ENCODE peak calls at places on chromosomes 4 and X, in four cellular contexts. M is type B pancreatic cell; Z is coronary artery; N is effector memory CD8-positive, alpha-beta T cell. S is an unnamed sample.

GRCh38 chrX:70041993-70042392 is 7.7 kb downstream of the AWAT2 start:
- DNase-seq in Z (no peak), N (no peak), M (no peak), S (no peak)

GRCh38 chr4:1047106-1047975 is 35.9 kb downstream of the FGFRL1 start:
- DNase-seq in M (no peak), N (no peak), Z (peak; percentile 77), S (peak; percentile 64)

GRCh38 chr4:91851456-91851855 is 452.3 kb upstream of the GRID2 start:
- DNase-seq in M (no peak), Z (no peak), N (no peak), S (no peak)

GRCh38 chrX:1658083-1658463 is 43.2 kb downstream of the ASMT start:
- DNase-seq in M (no peak), Z (no peak), N (peak; percentile 50), S (no peak)

GRCh38 chr4:5812506-5813229 is 80.2 kb downstream of the CRMP1 start:
- DNase-seq in N (peak; percentile 5), Z (no peak), M (no peak), S (peak; percentile 12)

GRCh38 chr4:47287735-47288134 is 175.8 kb downstream of the COMMD8 start:
- DNase-seq in N (no peak), Z (no peak), M (no peak), S (no peak)

GRCh38 chr4:112735474-112735951 is 98.6 kb downstream of the LARP7 start:
- DNase-seq in M (no peak), N (no peak), Z (no peak), S (no peak)

GRCh38 chrX:132831336-132831973 is 127.0 kb downstream of the HS6ST2 start:
- DNase-seq in M (no peak), Z (no peak), N (no peak), S (no peak)

GRCh38 chrX:7263961-7264360 is 116.0 kb upstream of the PUDP start:
- DNase-seq in M (no peak), N (no peak), Z (no peak), S (no peak)

GRCh38 chrX:22093550-22093949 is 61.4 kb downstream of the PHEX start:
- DNase-seq in N (no peak), Z (no peak), M (no peak), S (no peak)

GRCh38 chr4:79413032-79413431 is 5.0 kb upstream of the GK2 start:
- DNase-seq in Z (no peak), M (no peak), N (no peak), S (no peak)

GRCh38 chr4:180675368-180675675 is 1567.9 kb upstream of the TENM3 start:
- DNase-seq in N (no peak), Z (no peak), M (no peak), S (no peak)

GRCh38 chrX:155216940-155217450 is 735 bp downstream of the VBP1 start:
- DNase-seq in N (no peak), M (no peak), Z (no peak), S (no peak)

GRCh38 chr4:154489558-154490260 is 1.9 kb downstream of the DCHS2 start:
- DNase-seq in M (no peak), Z (no peak), N (no peak), S (no peak)

GRCh38 chr4:139560396-139561084 is 4.5 kb upstream of the SETD7 start:
- DNase-seq in Z (no peak), M (no peak), N (peak; percentile 8), S (no peak)

GRCh38 chr4:2806392-2807355 is 13.8 kb downstream of the SH3BP2 start:
- DNase-seq in M (no peak), N (no peak), Z (no peak), S (no peak)

GRCh38 chr4:38943355-38943754 is 75.7 kb downstream of the FAM114A1 start:
- DNase-seq in M (no peak), N (no peak), Z (no peak), S (no peak)

GRCh38 chr4:118981171-118981838 is 92.7 kb downstream of the SYNPO2 start:
- DNase-seq in Z (no peak), M (no peak), N (no peak), S (no peak)

GRCh38 chrX:12080265-12080664 is 58.0 kb upstream of the FRMPD4 start:
- DNase-seq in M (no peak), N (no peak), Z (no peak), S (no peak)

GRCh38 chr4:145843148-145843547 is 95.5 kb downstream of the ZNF827 start:
- DNase-seq in M (no peak), Z (no peak), N (no peak), S (no peak)

GRCh38 chrX:97096385-97096784 is 212.7 kb downstream of the RPA4 start:
- DNase-seq in Z (no peak), N (no peak), M (no peak), S (no peak)

GRCh38 chr4:101022151-101023024 is 324.9 kb downstream of the PPP3CA start:
- DNase-seq in M (no peak), Z (no peak), N (no peak), S (no peak)

GRCh38 chr4:9971711-9972110 is 49.6 kb downstream of the SLC2A9 start:
- DNase-seq in N (no peak), M (no peak), Z (no peak), S (no peak)

GRCh38 chr4:152014280-152014679 is 253.5 kb upstream of the GATB start:
- DNase-seq in N (peak; percentile 28), M (no peak), Z (no peak), S (no peak)

GRCh38 chr4:38456096-38456495 is 207.9 kb upstream of the KLF3 start:
- DNase-seq in N (no peak), Z (no peak), M (no peak), S (no peak)

GRCh38 chr4:125591290-125591689 is 276.5 kb downstream of the FAT4 start:
- DNase-seq in N (no peak), M (no peak), Z (no peak), S (no peak)

GRCh38 chr4:114879916-114880315 is 233.5 kb downstream of the NDST4 start:
- DNase-seq in M (no peak), Z (no peak), N (no peak), S (no peak)

GRCh38 chr4:159549092-159549491 is 446.2 kb downstream of the RAPGEF2 start:
- DNase-seq in Z (no peak), N (no peak), M (no peak), S (no peak)

GRCh38 chrX:154021131-154021611 is 1.5 kb upstream of the IRAK1 start:
- DNase-seq in N (no peak), Z (no peak), M (no peak), S (no peak)

GRCh38 chrX:46647251-46647650 is 73.7 kb downstream of the CHST7 start:
- DNase-seq in N (no peak), M (no peak), Z (no peak), S (no peak)

GRCh38 chr4:98474408-98474844 is 184.0 kb downstream of the TSPAN5 start:
- DNase-seq in N (no peak), Z (no peak), M (no peak), S (no peak)

GRCh38 chrX:37825225-37825842 is 22.0 kb downstream of the DYNLT3 start:
- DNase-seq in N (peak; percentile 52), M (no peak), Z (no peak), S (no peak)

GRCh38 chrX:85851418-85851817 is 195.9 kb downstream of the CHM start:
- DNase-seq in M (no peak), N (no peak), Z (no peak), S (no peak)

GRCh38 chr4:87058272-87059073 is 123.7 kb downstream of the AFF1 start:
- DNase-seq in Z (no peak), N (no peak), M (no peak), S (no peak)

GRCh38 chrX:129188223-129188622 is 335.1 kb downstream of the SMARCA1 start:
- DNase-seq in Z (no peak), N (no peak), M (no peak), S (no peak)

GRCh38 chr4:99808260-99808857 is 8.3 kb upstream of the DAPP1 start:
- DNase-seq in N (peak; percentile 65), Z (no peak), M (no peak), S (peak; percentile 78)

GRCh38 chr4:150010525-150011126 is 67.6 kb upstream of the DCLK2 start:
- DNase-seq in N (no peak), Z (no peak), M (no peak), S (no peak)

GRCh38 chr4:48141048-48141447 is 7.0 kb upstream of the TXK start:
- DNase-seq in M (no peak), N (no peak), Z (no peak), S (no peak)

GRCh38 chr4:109622581-109622980 is 62.5 kb downstream of the MCUB start:
- DNase-seq in M (no peak), N (no peak), Z (no peak), S (no peak)